ENCODE peak calls at places on chromosome 13, in four cellular contexts. Z is PC-9, Q is neural progenitor cell, M is GM23248. X is an unnamed sample.

GRCh38 chr13:27833206-27833605 is 40.9 kb downstream of the GSX1 start:
- DNase-seq in Z (no peak), Q (no peak), M (no peak), X (no peak)

GRCh38 chr13:112768795-112769411 is 79.1 kb downstream of the ATP11A start:
- DNase-seq in Z (no peak), Q (no peak), M (no peak), X (no peak)

GRCh38 chr13:21672811-21673591 is 2.1 kb downstream of the FGF9 start:
- DNase-seq in Z (no peak), Q (peak; percentile 20), M (peak; percentile 20), X (no peak)

GRCh38 chr13:77305276-77305675 is 21.6 kb downstream of the MYCBP2 start:
- DNase-seq in Z (no peak), Q (no peak), M (no peak), X (no peak)

GRCh38 chr13:85277753-85278152 is 521.5 kb downstream of the SLITRK6 start:
- DNase-seq in Z (peak; percentile 55), Q (no peak), M (no peak), X (peak; percentile 80)

GRCh38 chr13:113981201-113981605 is 7.3 kb upstream of the C13orf46 start:
- DNase-seq in Z (peak; percentile 99), Q (no peak), M (peak; percentile 21), X (no peak)

GRCh38 chr13:63435668-63436275 is 2020.1 kb upstream of the PCDH20 start:
- DNase-seq in Z (peak; percentile 40), Q (no peak), M (peak; percentile 51), X (peak; percentile 100)

GRCh38 chr13:79187917-79188699 is 217.9 kb downstream of the RBM26 start:
- DNase-seq in Z (no peak), Q (no peak), M (no peak), X (no peak)

GRCh38 chr13:62524061-62524460 is 1108.4 kb upstream of the PCDH20 start:
- DNase-seq in Z (no peak), Q (no peak), M (no peak), X (no peak)

GRCh38 chr13:48783181-48783630 is 129.5 kb downstream of the CYSLTR2 start:
- DNase-seq in Z (no peak), Q (no peak), M (peak; percentile 96), X (peak; percentile 85)

GRCh38 chr13:95533545-95534135 is 18.9 kb upstream of the CLDN10 start:
- DNase-seq in Z (no peak), Q (peak; percentile 44), M (no peak), X (no peak)

GRCh38 chr13:114096811-114097503 is 35.5 kb downstream of the RASA3 start:
- DNase-seq in Z (no peak), Q (no peak), M (no peak), X (no peak)

GRCh38 chr13:79307866-79308298 is 98.2 kb downstream of the RBM26 start:
- DNase-seq in Z (no peak), Q (peak; percentile 6), M (peak; percentile 57), X (peak; percentile 23)

GRCh38 chr13:35342440-35342839 is 134.0 kb downstream of the MAB21L1 start:
- DNase-seq in Z (no peak), Q (no peak), M (no peak), X (no peak)

GRCh38 chr13:19289180-19289579 is 107.6 kb upstream of the TUBA3C start:
- DNase-seq in Z (no peak), Q (no peak), M (no peak), X (no peak)

GRCh38 chr13:83883061-83883523 is 818 bp upstream of the SLITRK1 start:
- DNase-seq in Z (no peak), Q (peak; percentile 58), M (no peak), X (no peak)

DNA sequence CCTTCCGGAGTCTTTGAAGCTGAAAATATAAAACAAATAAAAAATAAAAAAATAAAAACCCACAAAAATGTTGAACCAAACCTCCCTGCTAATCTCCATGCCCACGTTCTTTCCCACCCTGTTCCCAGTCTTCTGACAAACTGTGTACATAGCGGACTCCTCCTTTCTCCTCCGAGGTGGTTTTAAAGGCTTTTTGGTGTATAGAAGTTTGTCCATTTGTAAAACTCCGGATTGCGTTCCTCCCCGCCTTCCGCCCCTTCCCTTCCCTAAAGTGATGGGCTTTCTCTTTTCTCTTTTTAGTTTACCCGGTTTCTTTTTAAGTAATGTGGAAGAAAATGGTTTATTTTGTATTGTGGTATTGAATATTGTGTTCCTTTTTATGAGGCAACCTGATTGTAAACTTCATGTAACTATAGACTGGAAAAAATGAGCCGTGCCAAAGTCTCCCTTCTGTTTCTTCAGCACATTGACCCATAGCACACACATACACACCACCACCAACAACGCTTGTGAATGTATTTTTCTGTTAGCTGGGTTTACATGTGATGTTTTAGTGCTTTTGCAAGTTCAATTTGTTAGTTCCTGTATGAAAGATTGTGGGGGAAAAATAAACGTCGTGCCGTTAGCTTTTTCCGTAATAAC is 4.4 kb downstream of the ZIC2 start:
- DNase-seq in Z (no peak), Q (peak; percentile 27), M (no peak), X (no peak)
- TF ChIP-seq EZH2 in Z (no peak), Q (no peak), M (peak; percentile 99), X (no peak)

GRCh38 chr13:36979361-36980040 is 19.6 kb downstream of the ALG5 start:
- DNase-seq in Z (no peak), Q (no peak), M (peak; percentile 65), X (peak; percentile 31)
- H3K36me3 ChIP-seq in Z (peaks cover 51% of the 10 kb centered on the region), Q (peaks cover 10% of the 10 kb centered on the region), M (peaks cover 37% of the 10 kb centered on the region), X (peaks cover 31% of the 10 kb centered on the region)

GRCh38 chr13:101416181-101417042 is at the start of gene NALCN:
- DNase-seq in Z (peak; percentile 51), Q (peak; percentile 71), M (peak; percentile 69), X (peak; percentile 14)
- TF ChIP-seq EZH2 in Z (no peak), Q (peak; percentile 13), M (no peak), X (no peak)

GRCh38 chr13:110486061-110486780 is 75.3 kb downstream of the RAB20 start:
- DNase-seq in Z (no peak), Q (peak; percentile 33), M (no peak), X (no peak)
- H3K36me3 ChIP-seq in Z (no peaks in the 10 kb centered on the region), Q (no peaks in the 10 kb centered on the region), M (no peaks in the 10 kb centered on the region), X (peaks cover 51% of the 10 kb centered on the region)

DNA sequence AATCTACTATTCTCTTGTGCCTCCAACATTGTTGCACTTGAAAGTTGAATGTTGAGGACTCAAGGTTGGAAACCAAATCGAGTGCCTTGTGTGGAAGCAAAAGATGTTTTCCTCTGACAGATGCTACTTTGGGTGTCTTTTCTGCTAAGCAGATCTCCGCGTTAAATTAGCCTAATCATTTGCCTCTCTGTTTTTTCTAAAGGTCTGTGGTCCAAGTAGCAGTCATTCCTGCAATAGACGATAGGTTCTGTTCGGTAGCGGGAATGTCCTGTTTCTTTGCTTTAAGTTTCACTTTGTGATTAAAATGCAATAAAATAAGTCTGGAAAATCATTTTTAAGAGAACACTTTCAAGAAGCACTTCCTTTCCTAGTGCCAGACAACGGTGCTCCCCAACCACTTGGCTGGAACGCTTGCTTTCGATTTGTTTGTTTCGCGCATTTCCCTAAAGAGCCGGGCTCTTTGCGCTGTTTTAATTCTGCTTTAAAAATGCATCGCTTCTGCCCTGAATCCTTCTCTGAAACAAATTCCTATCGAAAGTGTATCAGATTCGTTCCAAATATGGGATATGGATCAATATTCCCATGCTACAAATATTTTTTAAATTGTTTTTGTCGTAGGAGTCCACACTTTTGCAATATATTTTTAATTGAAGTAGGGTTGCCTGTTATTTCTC is 14.1 kb downstream of the ZIC2 start:
- DNase-seq in Z (no peak), Q (peak; percentile 59), M (no peak), X (no peak)
- TF ChIP-seq EZH2 in Z (no peak), Q (peak; percentile 52), M (peak; percentile 74), X (no peak)

DNA sequence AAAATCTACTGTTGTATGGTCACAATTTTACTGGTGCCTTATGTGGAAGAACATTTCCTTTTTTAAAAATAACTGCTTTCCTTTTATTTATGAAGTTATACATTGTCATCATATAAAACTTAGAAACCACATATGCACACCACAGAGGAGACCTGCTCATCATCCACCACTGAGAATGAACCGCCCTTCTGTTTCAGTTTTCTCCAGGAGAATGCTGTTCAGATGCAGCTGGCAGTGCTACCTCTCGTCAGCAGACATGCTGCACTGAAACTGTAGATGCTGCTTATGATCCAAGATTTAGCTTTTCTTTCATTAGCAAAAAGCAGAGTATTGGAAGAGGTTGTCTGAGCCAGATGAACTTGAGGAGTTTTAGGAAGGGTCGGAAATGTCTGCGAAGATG is 10.1 kb downstream of the SLC25A15 start:
- DNase-seq in Z (no peak), Q (no peak), M (no peak), X (no peak)
- H3K36me3 ChIP-seq in Z (no peaks in the 10 kb centered on the region), Q (no peaks in the 10 kb centered on the region), M (peaks cover 3% of the 10 kb centered on the region), X (peaks cover 24% of the 10 kb centered on the region)

DNA sequence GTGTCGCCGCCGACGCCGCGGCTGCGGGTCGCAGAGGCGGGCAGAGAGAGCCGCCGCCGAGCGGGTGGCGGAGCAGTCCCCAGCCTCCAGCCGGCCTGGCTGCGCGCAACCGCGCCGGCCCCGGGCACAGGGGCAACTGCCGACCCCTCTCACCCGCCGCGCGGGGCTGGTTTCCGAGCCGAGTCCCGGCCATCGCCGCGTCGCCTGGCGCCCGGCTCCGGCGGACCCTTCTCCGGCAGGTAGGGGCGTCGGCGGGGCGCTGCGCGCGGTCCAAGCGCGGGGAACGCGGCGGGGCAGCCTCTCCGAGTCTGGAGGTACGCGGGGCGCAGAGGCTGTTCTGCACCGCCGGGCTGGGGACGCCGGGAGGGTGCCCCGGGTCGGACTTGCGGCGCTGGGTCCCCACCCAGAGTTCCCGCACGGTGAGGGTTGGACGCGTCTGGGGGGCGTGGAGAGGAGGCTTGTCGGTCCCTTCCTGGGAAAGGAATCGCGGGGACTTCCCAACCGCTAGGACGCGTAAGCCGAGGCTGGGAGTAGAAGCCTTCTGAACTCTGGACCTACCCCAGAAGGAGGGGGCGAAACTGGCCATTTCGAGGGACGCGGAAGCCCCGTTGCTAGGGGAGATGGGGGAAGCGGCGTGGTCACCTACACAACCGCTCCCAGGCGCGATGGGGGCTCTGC is 133.6 kb upstream of the MYO16 start:
- DNase-seq in Z (no peak), Q (peak; percentile 68), M (no peak), X (peak; percentile 24)
- TF ChIP-seq EZH2 in Z (no peak), Q (peak; percentile 26), M (no peak), X (no peak)